ENCODE peak calls at places on chromosomes 4 and X, in eight cellular contexts. One of them, this sample, is unnamed.

GRCh38 chr4:99404595-99405287 is 30.4 kb downstream of the ADH7 start:
- DNase-seq in cardiac muscle cell: peak
- DNase-seq in tibial nerve: no peak
- DNase-seq in lower lobe of right lung: no peak
- DNase-seq in fibroblast of lung: peak
- DNase-seq in upper lobe of right lung: no peak
- DNase-seq in uterus: no peak
- DNase-seq in MM.1S: peak
- DNase-seq in this sample: peak

GRCh38 chrX:11757729-11758399 is at the start of gene MSL3:
- DNase-seq in uterus: no peak
- DNase-seq in cardiac muscle cell: peak
- DNase-seq in tibial nerve: peak
- DNase-seq in fibroblast of lung: peak
- DNase-seq in lower lobe of right lung: peak
- DNase-seq in MM.1S: peak
- DNase-seq in upper lobe of right lung: peak
- DNase-seq in this sample: peak

GRCh38 chr4:128454281-128455075 is 166.9 kb upstream of the PGRMC2 start:
- DNase-seq in lower lobe of right lung: peak
- DNase-seq in MM.1S: peak
- DNase-seq in cardiac muscle cell: peak
- DNase-seq in uterus: peak
- DNase-seq in fibroblast of lung: peak
- DNase-seq in tibial nerve: peak
- DNase-seq in upper lobe of right lung: peak
- DNase-seq in this sample: peak

GRCh38 chr4:30722916-30723270 is 2.7 kb downstream of the PCDH7 start:
- DNase-seq in cardiac muscle cell: no peak
- DNase-seq in MM.1S: no peak
- DNase-seq in uterus: peak
- DNase-seq in lower lobe of right lung: no peak
- DNase-seq in tibial nerve: no peak
- DNase-seq in upper lobe of right lung: no peak
- DNase-seq in fibroblast of lung: peak
- DNase-seq in this sample: no peak

GRCh38 chrX:79169484-79169883 is 25.0 kb downstream of the GPR174 start:
- DNase-seq in tibial nerve: no peak
- DNase-seq in lower lobe of right lung: no peak
- DNase-seq in uterus: no peak
- DNase-seq in fibroblast of lung: no peak
- DNase-seq in MM.1S: no peak
- DNase-seq in cardiac muscle cell: no peak
- DNase-seq in upper lobe of right lung: no peak
- DNase-seq in this sample: no peak

GRCh38 chrX:75155454-75155829 is 641 bp downstream of the ABCB7 start:
- DNase-seq in tibial nerve: no peak
- DNase-seq in lower lobe of right lung: no peak
- DNase-seq in MM.1S: peak
- DNase-seq in upper lobe of right lung: no peak
- DNase-seq in cardiac muscle cell: no peak
- DNase-seq in fibroblast of lung: peak
- DNase-seq in uterus: no peak
- DNase-seq in this sample: peak

GRCh38 chrX:154097003-154097596 is 417 bp downstream of the MECP2 start:
- DNase-seq in MM.1S: peak
- DNase-seq in uterus: peak
- DNase-seq in tibial nerve: peak
- DNase-seq in fibroblast of lung: peak
- DNase-seq in cardiac muscle cell: peak
- DNase-seq in lower lobe of right lung: peak
- DNase-seq in upper lobe of right lung: peak
- DNase-seq in this sample: no peak

GRCh38 chr4:182404371-182404770 is 161.2 kb downstream of the TENM3 start:
- DNase-seq in tibial nerve: no peak
- DNase-seq in lower lobe of right lung: no peak
- DNase-seq in fibroblast of lung: no peak
- DNase-seq in MM.1S: no peak
- DNase-seq in uterus: no peak
- DNase-seq in cardiac muscle cell: peak
- DNase-seq in upper lobe of right lung: no peak
- DNase-seq in this sample: no peak

GRCh38 chr4:125526420-125526819 is 211.7 kb downstream of the FAT4 start:
- DNase-seq in uterus: no peak
- DNase-seq in fibroblast of lung: no peak
- DNase-seq in upper lobe of right lung: no peak
- DNase-seq in MM.1S: no peak
- DNase-seq in tibial nerve: no peak
- DNase-seq in lower lobe of right lung: no peak
- DNase-seq in cardiac muscle cell: no peak
- DNase-seq in this sample: no peak

GRCh38 chr4:169460081-169460480 is 152.3 kb downstream of the NEK1 start:
- DNase-seq in fibroblast of lung: no peak
- DNase-seq in lower lobe of right lung: no peak
- DNase-seq in cardiac muscle cell: no peak
- DNase-seq in tibial nerve: no peak
- DNase-seq in upper lobe of right lung: no peak
- DNase-seq in uterus: no peak
- DNase-seq in MM.1S: no peak
- DNase-seq in this sample: no peak

GRCh38 chr4:78057600-78058560 is 757 bp downstream of the FRAS1 start:
- DNase-seq in upper lobe of right lung: peak
- DNase-seq in tibial nerve: peak
- DNase-seq in fibroblast of lung: peak
- DNase-seq in lower lobe of right lung: peak
- DNase-seq in cardiac muscle cell: peak
- DNase-seq in uterus: peak
- DNase-seq in MM.1S: peak
- DNase-seq in this sample: peak

GRCh38 chrX:132204629-132205028 is 14.6 kb downstream of the RAP2C start:
- DNase-seq in lower lobe of right lung: no peak
- DNase-seq in upper lobe of right lung: no peak
- DNase-seq in tibial nerve: no peak
- DNase-seq in uterus: no peak
- DNase-seq in fibroblast of lung: no peak
- DNase-seq in cardiac muscle cell: no peak
- DNase-seq in MM.1S: no peak
- DNase-seq in this sample: no peak

GRCh38 chrX:54633641-54634040 is 103.6 kb downstream of the GNL3L start:
- DNase-seq in upper lobe of right lung: no peak
- DNase-seq in cardiac muscle cell: peak
- DNase-seq in MM.1S: no peak
- DNase-seq in lower lobe of right lung: no peak
- DNase-seq in fibroblast of lung: peak
- DNase-seq in uterus: no peak
- DNase-seq in tibial nerve: no peak
- DNase-seq in this sample: no peak

GRCh38 chr4:2441393-2442174 is 22.8 kb downstream of the CFAP99 start:
- DNase-seq in uterus: no peak
- DNase-seq in tibial nerve: no peak
- DNase-seq in fibroblast of lung: peak
- DNase-seq in cardiac muscle cell: peak
- DNase-seq in MM.1S: peak
- DNase-seq in upper lobe of right lung: peak
- DNase-seq in lower lobe of right lung: peak
- DNase-seq in this sample: peak

GRCh38 chrX:13533726-13534125 is 35.7 kb upstream of the EGFL6 start:
- DNase-seq in tibial nerve: no peak
- DNase-seq in upper lobe of right lung: no peak
- DNase-seq in uterus: no peak
- DNase-seq in cardiac muscle cell: peak
- DNase-seq in MM.1S: no peak
- DNase-seq in lower lobe of right lung: no peak
- DNase-seq in fibroblast of lung: peak
- DNase-seq in this sample: peak

GRCh38 chr4:163070023-163070422 is 96.7 kb downstream of the NAF1 start:
- DNase-seq in upper lobe of right lung: no peak
- DNase-seq in uterus: no peak
- DNase-seq in cardiac muscle cell: no peak
- DNase-seq in MM.1S: no peak
- DNase-seq in tibial nerve: no peak
- DNase-seq in fibroblast of lung: peak
- DNase-seq in lower lobe of right lung: no peak
- DNase-seq in this sample: peak

GRCh38 chr4:38503689-38504395 is 160.2 kb upstream of the KLF3 start:
- DNase-seq in upper lobe of right lung: no peak
- DNase-seq in uterus: no peak
- DNase-seq in fibroblast of lung: no peak
- DNase-seq in lower lobe of right lung: no peak
- DNase-seq in MM.1S: no peak
- DNase-seq in cardiac muscle cell: no peak
- DNase-seq in tibial nerve: no peak
- DNase-seq in this sample: no peak

GRCh38 chrX:151825927-151826471 is 86.7 kb upstream of the MAGEA4 start:
- DNase-seq in upper lobe of right lung: no peak
- DNase-seq in cardiac muscle cell: peak
- DNase-seq in tibial nerve: no peak
- DNase-seq in fibroblast of lung: peak
- DNase-seq in MM.1S: no peak
- DNase-seq in lower lobe of right lung: no peak
- DNase-seq in uterus: no peak
- DNase-seq in this sample: peak

GRCh38 chr4:128686810-128687209 is 122.7 kb upstream of the JADE1 start:
- DNase-seq in tibial nerve: no peak
- DNase-seq in cardiac muscle cell: no peak
- DNase-seq in lower lobe of right lung: no peak
- DNase-seq in MM.1S: no peak
- DNase-seq in uterus: no peak
- DNase-seq in fibroblast of lung: no peak
- DNase-seq in upper lobe of right lung: no peak
- DNase-seq in this sample: peak

GRCh38 chr4:189059996-189060570 is 880.6 kb upstream of the FRG1 start:
- DNase-seq in fibroblast of lung: no peak
- DNase-seq in upper lobe of right lung: no peak
- DNase-seq in lower lobe of right lung: no peak
- DNase-seq in MM.1S: no peak
- DNase-seq in tibial nerve: no peak
- DNase-seq in cardiac muscle cell: no peak
- DNase-seq in uterus: no peak
- DNase-seq in this sample: no peak

GRCh38 chrX:28058906-28059305 is 77.7 kb upstream of the DCAF8L1 start:
- DNase-seq in uterus: no peak
- DNase-seq in fibroblast of lung: no peak
- DNase-seq in upper lobe of right lung: no peak
- DNase-seq in MM.1S: no peak
- DNase-seq in tibial nerve: no peak
- DNase-seq in lower lobe of right lung: no peak
- DNase-seq in cardiac muscle cell: peak
- DNase-seq in this sample: peak

GRCh38 chrX:9515973-9516538 is 51.2 kb downstream of the TBL1X start:
- DNase-seq in upper lobe of right lung: no peak
- DNase-seq in uterus: no peak
- DNase-seq in fibroblast of lung: no peak
- DNase-seq in MM.1S: no peak
- DNase-seq in cardiac muscle cell: peak
- DNase-seq in lower lobe of right lung: no peak
- DNase-seq in tibial nerve: no peak
- DNase-seq in this sample: no peak

GRCh38 chr4:141807501-141807900 is 171.1 kb downstream of the IL15 start:
- DNase-seq in tibial nerve: no peak
- DNase-seq in fibroblast of lung: peak
- DNase-seq in MM.1S: no peak
- DNase-seq in uterus: no peak
- DNase-seq in lower lobe of right lung: no peak
- DNase-seq in upper lobe of right lung: no peak
- DNase-seq in cardiac muscle cell: peak
- DNase-seq in this sample: peak

GRCh38 chrX:141402897-141403610 is 160.7 kb upstream of the SPANXC start:
- DNase-seq in uterus: no peak
- DNase-seq in upper lobe of right lung: no peak
- DNase-seq in lower lobe of right lung: no peak
- DNase-seq in MM.1S: no peak
- DNase-seq in fibroblast of lung: no peak
- DNase-seq in tibial nerve: no peak
- DNase-seq in cardiac muscle cell: no peak
- DNase-seq in this sample: no peak

GRCh38 chrX:131918839-131919238 is 104.3 kb upstream of the STK26 start:
- DNase-seq in MM.1S: no peak
- DNase-seq in fibroblast of lung: no peak
- DNase-seq in lower lobe of right lung: no peak
- DNase-seq in uterus: no peak
- DNase-seq in tibial nerve: no peak
- DNase-seq in upper lobe of right lung: no peak
- DNase-seq in cardiac muscle cell: no peak
- DNase-seq in this sample: peak

GRCh38 chr4:8173641-8174242 is 15.1 kb upstream of the ABLIM2 start:
- DNase-seq in lower lobe of right lung: no peak
- DNase-seq in MM.1S: no peak
- DNase-seq in fibroblast of lung: no peak
- DNase-seq in upper lobe of right lung: peak
- DNase-seq in cardiac muscle cell: no peak
- DNase-seq in uterus: no peak
- DNase-seq in tibial nerve: no peak
- DNase-seq in this sample: no peak

GRCh38 chr4:19241845-19242244 is 1009.9 kb upstream of the SLIT2 start:
- DNase-seq in cardiac muscle cell: no peak
- DNase-seq in upper lobe of right lung: no peak
- DNase-seq in fibroblast of lung: no peak
- DNase-seq in tibial nerve: no peak
- DNase-seq in lower lobe of right lung: no peak
- DNase-seq in uterus: no peak
- DNase-seq in MM.1S: no peak
- DNase-seq in this sample: no peak

GRCh38 chr4:74032064-74032463 is 6.4 kb downstream of the CXCL3 start:
- DNase-seq in upper lobe of right lung: no peak
- DNase-seq in cardiac muscle cell: peak
- DNase-seq in uterus: no peak
- DNase-seq in MM.1S: no peak
- DNase-seq in lower lobe of right lung: no peak
- DNase-seq in fibroblast of lung: no peak
- DNase-seq in tibial nerve: no peak
- DNase-seq in this sample: peak
- H3K4me3 ChIP-seq in upper lobe of right lung: no peak
- H3K4me3 ChIP-seq in cardiac muscle cell: no peak
- H3K4me3 ChIP-seq in uterus: no peak
- H3K4me3 ChIP-seq in MM.1S: no peak
- H3K4me3 ChIP-seq in lower lobe of right lung: no peak
- H3K4me3 ChIP-seq in fibroblast of lung: no peak
- H3K4me3 ChIP-seq in tibial nerve: no peak
- H3K4me3 ChIP-seq in this sample: no peak

GRCh38 chr4:26621366-26621765 is 37.5 kb downstream of the TBC1D19 start:
- DNase-seq in lower lobe of right lung: no peak
- DNase-seq in uterus: no peak
- DNase-seq in MM.1S: no peak
- DNase-seq in cardiac muscle cell: no peak
- DNase-seq in upper lobe of right lung: no peak
- DNase-seq in tibial nerve: no peak
- DNase-seq in fibroblast of lung: no peak
- DNase-seq in this sample: no peak
- TF ChIP-seq CTCF in lower lobe of right lung: no peak
- TF ChIP-seq CTCF in uterus: no peak
- TF ChIP-seq CTCF in MM.1S: no peak
- TF ChIP-seq CTCF in cardiac muscle cell: no peak
- TF ChIP-seq CTCF in upper lobe of right lung: no peak
- TF ChIP-seq CTCF in tibial nerve: no peak
- TF ChIP-seq CTCF in fibroblast of lung: no peak
- TF ChIP-seq CTCF in this sample: no peak

GRCh38 chr4:36208884-36209473 is 35.3 kb downstream of the ARAP2 start:
- DNase-seq in tibial nerve: no peak
- DNase-seq in cardiac muscle cell: no peak
- DNase-seq in lower lobe of right lung: no peak
- DNase-seq in upper lobe of right lung: no peak
- DNase-seq in MM.1S: peak
- DNase-seq in uterus: no peak
- DNase-seq in fibroblast of lung: no peak
- DNase-seq in this sample: no peak
- H3K4me3 ChIP-seq in tibial nerve: no peak
- H3K4me3 ChIP-seq in cardiac muscle cell: no peak
- H3K4me3 ChIP-seq in lower lobe of right lung: no peak
- H3K4me3 ChIP-seq in upper lobe of right lung: no peak
- H3K4me3 ChIP-seq in MM.1S: no peak
- H3K4me3 ChIP-seq in uterus: no peak
- H3K4me3 ChIP-seq in fibroblast of lung: no peak
- H3K4me3 ChIP-seq in this sample: no peak

GRCh38 chr4:56374956-56375355 is 12.3 kb downstream of the AASDH start:
- DNase-seq in cardiac muscle cell: no peak
- DNase-seq in upper lobe of right lung: no peak
- DNase-seq in fibroblast of lung: no peak
- DNase-seq in tibial nerve: no peak
- DNase-seq in lower lobe of right lung: no peak
- DNase-seq in uterus: no peak
- DNase-seq in MM.1S: no peak
- DNase-seq in this sample: no peak
- TF ChIP-seq CTCF in cardiac muscle cell: no peak
- TF ChIP-seq CTCF in upper lobe of right lung: no peak
- TF ChIP-seq CTCF in fibroblast of lung: no peak
- TF ChIP-seq CTCF in tibial nerve: no peak
- TF ChIP-seq CTCF in lower lobe of right lung: no peak
- TF ChIP-seq CTCF in uterus: no peak
- TF ChIP-seq CTCF in MM.1S: no peak
- TF ChIP-seq CTCF in this sample: no peak

This sample was measured in bronchial epithelial cell.